ENCODE peak calls at places on chromosomes 11 and 22, in four cellular contexts. Y, T, X and S are unnamed samples.

GRCh38 chr11:94550513-94550912 is 6.8 kb downstream of the FUT4 start:
- DNase-seq in Y (no peak), T (no peak), X (no peak), S (no peak)

GRCh38 chr11:76577199-76577920 is 93.2 kb downstream of the LRRC32 start:
- DNase-seq in Y (peak; percentile 86), T (peak; percentile 85), X (no peak), S (no peak)

GRCh38 chr11:59154585-59154984 is 11.9 kb downstream of the FAM111A start:
- DNase-seq in Y (no peak), T (no peak), X (no peak), S (no peak)

GRCh38 chr22:43313497-43314474 is 29.4 kb downstream of the SCUBE1 start:
- DNase-seq in Y (no peak), T (no peak), X (no peak), S (no peak)

GRCh38 chr11:81245791-81246190 is 1487.9 kb downstream of the FAM181B start:
- DNase-seq in Y (no peak), T (no peak), X (no peak), S (no peak)

GRCh38 chr22:42695294-42695693 is 25.4 kb downstream of the A4GALT start:
- DNase-seq in Y (no peak), T (no peak), X (no peak), S (no peak)

GRCh38 chr11:43989162-43989961 is 46.9 kb downstream of the C11orf96 start:
- DNase-seq in Y (no peak), T (no peak), X (peak; percentile 82), S (no peak)

GRCh38 chr11:57432714-57433163 is 5.8 kb upstream of the SLC43A3 start:
- DNase-seq in Y (peak; percentile 77), T (peak; percentile 93), X (no peak), S (no peak)

GRCh38 chr11:33507967-33508366 is 192.7 kb downstream of the C11orf91 start:
- DNase-seq in Y (peak; percentile 29), T (no peak), X (peak; percentile 38), S (no peak)

GRCh38 chr11:85831050-85831449 is 20.1 kb upstream of the SYTL2 start:
- DNase-seq in Y (no peak), T (no peak), X (no peak), S (no peak)

GRCh38 chr22:35614404-35614803 is 2.7 kb downstream of the MB start:
- DNase-seq in Y (no peak), T (no peak), X (no peak), S (no peak)

GRCh38 chr11:14904745-14905103 is 12.7 kb upstream of the CYP2R1 start:
- DNase-seq in Y (no peak), T (peak; percentile 52), X (peak; percentile 50), S (no peak)
- H3K4me3 ChIP-seq in Y (peak overlapping the region; percentile 22), T (peak overlapping the region; percentile 57), X (no peak overlapping the region), S (peak overlapping the region; percentile 66)

GRCh38 chr22:47446331-47446730 is 683.9 kb downstream of the TBC1D22A start:
- DNase-seq in Y (no peak), T (no peak), X (no peak), S (no peak)
- H3K9me3 ChIP-seq in Y (peaks cover 36% of the 10 kb centered on the region), T (no peaks in the 10 kb centered on the region), X (peaks cover 7% of the 10 kb centered on the region), S (peaks cover 39% of the 10 kb centered on the region)

GRCh38 chr11:13786688-13787087 is 118.2 kb downstream of the FAR1 start:
- DNase-seq in Y (no peak), T (no peak), X (no peak), S (no peak)
- H3K27ac ChIP-seq in Y (no peak overlapping the region), T (no peak overlapping the region), X (no peak overlapping the region), S (no peak overlapping the region)

DNA sequence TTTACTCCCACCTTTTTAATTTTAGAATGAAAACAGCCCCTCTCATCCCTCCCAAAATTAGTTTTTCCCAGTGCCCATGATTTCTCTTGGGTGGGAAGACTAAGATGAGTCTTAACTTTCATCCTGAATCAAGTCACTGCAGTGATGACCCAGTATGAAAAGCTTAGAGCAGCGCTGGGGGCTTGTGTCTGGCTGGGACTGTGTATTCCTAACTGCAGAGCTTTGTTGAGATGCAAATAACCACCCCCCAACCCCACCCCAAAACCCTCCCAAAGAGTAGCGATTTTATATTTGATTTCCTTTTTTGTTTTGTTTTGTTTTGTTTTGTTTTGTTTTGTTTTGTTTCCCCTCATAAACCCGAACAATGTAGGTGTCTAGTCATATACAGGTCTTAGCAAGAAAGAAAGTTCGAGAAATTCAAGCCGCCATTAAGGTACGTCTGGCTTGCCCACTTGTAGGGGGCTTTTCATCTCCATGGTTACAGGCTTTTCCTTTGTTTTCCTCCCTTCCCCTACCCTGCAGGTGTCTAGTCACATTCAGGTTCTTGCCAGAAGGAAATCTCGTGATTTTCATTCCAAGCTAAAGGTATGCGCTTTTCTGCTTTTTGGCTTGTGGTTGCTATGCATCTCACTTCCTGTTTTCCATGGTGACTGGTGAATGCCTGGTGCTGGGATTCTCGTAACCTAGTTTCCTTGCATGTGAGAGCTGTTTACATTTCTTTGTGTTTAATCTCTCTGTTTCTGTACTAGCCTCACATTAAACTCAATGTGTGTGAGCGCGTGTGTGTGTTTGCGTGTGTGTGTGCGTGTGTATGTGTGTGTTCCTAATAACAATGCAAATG is 144.6 kb upstream of the RASSF10 start:
- DNase-seq in Y (peak; percentile 26), T (peak; percentile 92), X (no peak), S (peak; percentile 96)
- H3K4me3 ChIP-seq in Y (no peak overlapping the region), T (no peak overlapping the region), X (no peak overlapping the region), S (no peak overlapping the region)

GRCh38 chr11:37442576-37442975 is 844.5 kb upstream of the RAG2 start:
- DNase-seq in Y (peak; percentile 9), T (peak; percentile 57), X (no peak), S (no peak)
- H3K9me3 ChIP-seq in Y (no peaks in the 10 kb centered on the region), T (no peaks in the 10 kb centered on the region), X (no peaks in the 10 kb centered on the region), S (no peaks in the 10 kb centered on the region)

DNA sequence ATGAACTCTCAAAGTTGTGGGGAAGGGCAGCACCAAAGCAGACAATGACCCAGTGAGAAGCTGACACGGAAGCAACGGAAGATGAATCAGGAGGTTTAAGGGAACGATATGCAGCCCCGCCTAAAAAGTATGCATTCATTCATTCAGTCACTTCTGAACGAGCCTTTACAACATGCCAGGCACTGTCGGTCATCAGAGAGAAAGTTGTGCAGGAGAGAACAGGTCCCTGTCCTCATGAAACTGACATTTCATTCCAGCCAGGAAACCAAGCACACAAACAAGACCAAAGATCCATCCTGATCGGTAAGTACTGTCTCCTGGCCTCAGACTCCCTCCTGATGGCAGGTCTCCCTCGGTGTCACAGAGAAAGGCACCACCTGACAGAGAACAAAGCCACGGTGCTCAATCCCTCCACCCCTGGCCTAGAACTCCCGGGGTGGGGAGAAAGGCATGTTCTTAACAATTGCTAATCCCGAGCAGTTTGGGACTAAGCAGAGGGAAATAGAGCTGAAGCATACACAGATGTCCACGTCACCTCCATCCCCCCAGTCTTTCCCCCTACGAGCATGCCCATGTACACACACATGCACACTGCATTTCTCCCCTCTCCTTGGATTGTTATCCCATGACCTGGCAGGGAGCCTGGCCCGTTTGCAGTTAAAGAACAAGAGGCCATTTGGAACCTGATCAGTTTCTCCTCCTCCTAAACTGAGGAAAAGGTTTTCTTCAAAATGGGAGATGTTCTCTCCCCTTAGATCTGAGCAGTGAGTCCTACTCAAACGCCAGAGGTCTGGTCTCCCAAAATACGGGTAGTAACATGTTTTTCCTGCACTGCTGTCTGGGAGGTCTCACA is 49.4 kb downstream of the LRFN4 start:
- DNase-seq in Y (peak; percentile 93), T (peak; percentile 67), X (no peak), S (no peak)
- H3K27ac ChIP-seq in Y (peak overlapping the region; percentile 81), T (no peak overlapping the region), X (peak overlapping the region; percentile 6), S (no peak overlapping the region)

GRCh38 chr22:20550057-20550817 is 42.8 kb downstream of the MED15 start:
- DNase-seq in Y (no peak), T (no peak), X (no peak), S (no peak)
- H3K4me3 ChIP-seq in Y (no peak overlapping the region), T (no peak overlapping the region), X (no peak overlapping the region), S (no peak overlapping the region)

DNA sequence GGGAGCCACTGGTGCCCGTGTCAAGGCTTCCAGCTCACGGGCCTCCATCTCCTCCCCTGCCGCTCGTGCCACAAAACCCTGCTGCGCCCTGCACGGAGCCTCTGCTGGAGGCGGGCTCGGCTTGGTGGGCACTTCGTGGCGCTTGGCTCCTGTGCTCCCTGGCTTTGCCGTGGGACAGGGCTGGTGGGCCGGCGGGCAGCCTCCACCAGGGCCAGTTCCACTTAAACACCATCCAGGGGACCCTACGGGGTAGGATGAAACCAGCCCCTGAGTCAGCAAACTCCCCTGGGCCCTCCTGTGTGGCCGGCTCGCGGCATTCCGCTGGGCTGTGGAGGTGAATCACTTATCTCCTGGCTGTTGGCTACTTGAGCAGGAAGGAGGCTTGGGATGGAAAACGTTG is 1304.6 kb downstream of the BRD1 start:
- DNase-seq in Y (no peak), T (peak; percentile 7), X (no peak), S (no peak)
- H3K9me3 ChIP-seq in Y (peaks cover 54% of the 10 kb centered on the region), T (no peaks in the 10 kb centered on the region), X (no peaks in the 10 kb centered on the region), S (peaks cover 50% of the 10 kb centered on the region)

DNA sequence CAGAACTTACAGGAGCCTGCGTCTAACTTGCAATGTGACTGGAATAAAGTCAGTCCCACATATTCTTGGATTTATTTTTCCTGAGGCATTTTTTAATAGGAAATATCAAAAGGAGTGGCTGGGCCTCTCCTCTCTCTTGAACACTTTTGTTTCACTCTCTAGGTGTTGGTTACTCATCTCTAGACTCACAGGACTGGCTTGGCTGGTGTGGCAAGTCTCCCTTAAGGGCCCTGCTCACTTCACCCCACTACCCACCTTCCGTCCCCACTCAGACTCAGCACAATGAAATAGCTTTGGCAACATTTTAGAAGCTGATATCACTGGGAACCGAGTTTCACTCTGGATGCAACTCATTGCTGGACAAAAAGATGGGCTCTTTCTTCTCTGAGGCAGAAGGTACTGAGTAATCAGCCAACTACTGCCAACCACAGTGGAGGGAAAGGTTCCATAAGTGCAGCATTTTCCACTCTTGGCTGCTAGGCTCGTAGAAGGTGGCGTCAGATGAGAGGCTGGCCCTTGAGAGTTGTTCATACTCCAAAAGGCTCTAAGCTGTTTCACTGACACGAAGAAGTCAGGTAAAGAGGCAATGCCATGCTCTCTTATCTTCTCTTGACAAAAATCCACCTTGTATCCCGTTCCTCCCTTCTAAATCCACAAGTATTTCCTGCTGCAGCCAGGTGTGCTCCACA is 390.6 kb downstream of the SOX6 start:
- DNase-seq in Y (peak; percentile 80), T (no peak), X (no peak), S (no peak)
- H3K27ac ChIP-seq in Y (peak overlapping the region; percentile 99), T (no peak overlapping the region), X (no peak overlapping the region), S (no peak overlapping the region)